ENCODE peak calls at places on chromosomes 13 and 19, in four cellular contexts. V is transverse colon; W is CD8-positive, alpha-beta T cell; L is PC-3. Y is an unnamed sample.
A peak's percentile ranks its signal among the peaks of the same experiment; 100 is the strongest.

GRCh38 chr19:18846862-18847515 is 15.2 kb downstream of the UPF1 start:
- DNase-seq in V (peak; percentile 80), W (peak; percentile 37), L (peak; percentile 74), Y (peak; percentile 81)

GRCh38 chr13:77313923-77314322 is 13.0 kb downstream of the MYCBP2 start:
- DNase-seq in V (no peak), W (no peak), L (no peak), Y (no peak)

GRCh38 chr19:46469541-46470185 is 1.7 kb downstream of the PNMA8A start:
- DNase-seq in V (no peak), W (no peak), L (no peak), Y (no peak)

GRCh38 chr13:109655206-109655600 is 131.2 kb downstream of the IRS2 start:
- DNase-seq in V (no peak), W (no peak), L (no peak), Y (no peak)

GRCh38 chr13:113598481-113598880 is 13.9 kb downstream of the TFDP1 start:
- DNase-seq in V (no peak), W (no peak), L (no peak), Y (peak; percentile 1)

GRCh38 chr19:47369923-47370625 is 21.0 kb downstream of the DHX34 start:
- DNase-seq in V (no peak), W (no peak), L (no peak), Y (no peak)

GRCh38 chr13:45782327-45783045 is 69.1 kb downstream of the SIAH3 start:
- DNase-seq in V (no peak), W (no peak), L (no peak), Y (no peak)

GRCh38 chr13:24905242-24905641 is 141.3 kb downstream of the RNF17 start:
- DNase-seq in V (no peak), W (no peak), L (peak; percentile 52), Y (no peak)

GRCh38 chr13:51844862-51845573 is at the start of gene TMEM272:
- DNase-seq in V (peak; percentile 48), W (no peak), L (peak; percentile 34), Y (peak; percentile 42)

GRCh38 chr19:40502647-40503046 is 35.8 kb downstream of the SPTBN4 start:
- DNase-seq in V (peak; percentile 28), W (no peak), L (peak; percentile 21), Y (no peak)

GRCh38 chr19:14072535-14073231 is at the start of gene MISP3:
- DNase-seq in V (peak; percentile 92), W (no peak), L (peak; percentile 68), Y (peak; percentile 49)

GRCh38 chr13:83220241-83220640 is 662.0 kb downstream of the SLITRK1 start:
- DNase-seq in V (no peak), W (no peak), L (peak; percentile 5), Y (no peak)

GRCh38 chr19:2557093-2557440 is 81.1 kb downstream of the GADD45B start:
- DNase-seq in V (no peak), W (no peak), L (no peak), Y (peak; percentile 9)

GRCh38 chr13:27976362-27977177 is 7.5 kb upstream of the CDX2 start:
- DNase-seq in V (no peak), W (no peak), L (no peak), Y (no peak)

GRCh38 chr13:57843555-57843954 is 212.0 kb downstream of the PCDH17 start:
- DNase-seq in V (no peak), W (no peak), L (no peak), Y (no peak)

GRCh38 chr19:30064776-30065494 is 122.9 kb downstream of the URI1 start:
- DNase-seq in V (peak; percentile 2), W (no peak), L (no peak), Y (no peak)
- TF ChIP-seq CTCF in V (no peak), W (no peak), L (no peak), Y (no peak)

DNA sequence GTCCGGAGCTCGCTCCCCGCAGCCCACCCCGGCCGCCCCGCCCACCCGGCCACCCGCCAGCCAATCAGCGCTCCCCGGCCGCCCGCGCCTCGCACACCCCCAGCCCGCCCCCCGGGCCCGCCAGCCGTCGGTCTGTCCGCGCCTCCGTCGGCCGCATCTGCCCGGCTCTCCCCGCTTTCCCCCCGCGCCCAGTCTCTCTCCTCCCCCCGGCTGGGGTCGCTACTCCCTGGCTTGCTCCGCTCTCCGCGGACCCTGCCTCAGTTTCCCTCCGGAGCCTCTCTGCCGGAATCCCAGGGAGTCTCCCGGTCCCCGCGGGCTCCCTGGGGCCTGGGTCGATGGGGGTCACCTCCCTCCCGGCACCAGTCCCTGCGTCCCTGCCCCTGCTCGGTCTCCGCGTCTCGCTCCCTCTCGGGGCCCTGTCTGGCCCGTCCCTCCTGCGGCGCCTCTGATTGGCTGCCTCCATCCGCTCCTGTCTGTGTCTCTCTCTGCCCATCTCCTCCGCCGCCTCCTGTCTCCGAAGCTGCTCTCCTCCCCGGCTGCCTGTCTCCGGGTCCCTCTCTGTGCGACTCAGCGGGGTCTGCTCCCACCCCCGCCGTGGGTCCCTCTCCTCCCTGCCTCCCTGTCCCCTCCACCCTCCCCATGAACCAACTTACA is 485 bp downstream of the IL11 start:
- DNase-seq in V (no peak), W (no peak), L (peak; percentile 72), Y (no peak)
- TF ChIP-seq CTCF in V (no peak), W (no peak), L (no peak), Y (no peak)

DNA sequence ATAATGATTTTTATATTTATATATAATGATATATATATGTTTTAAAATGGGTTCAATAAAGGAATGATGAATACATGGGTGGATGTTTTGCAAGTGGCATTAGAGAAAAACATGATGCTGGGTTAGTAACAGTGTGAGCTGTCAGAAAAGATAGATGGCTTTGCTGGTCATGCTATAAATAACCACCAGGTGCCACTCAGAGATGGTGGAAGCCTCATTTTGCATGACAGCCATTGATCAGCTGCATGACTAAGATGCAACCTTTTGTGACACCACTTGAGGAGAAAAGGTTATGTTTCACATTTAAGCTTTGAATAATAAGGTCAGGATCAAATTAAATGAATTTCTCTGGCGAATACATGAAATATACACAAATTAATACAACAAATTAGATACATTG is 737.7 kb downstream of the PCDH9 start:
- DNase-seq in V (no peak), W (no peak), L (peak; percentile 17), Y (no peak)
- TF ChIP-seq CTCF in V (no peak), W (no peak), L (peak; percentile 53), Y (peak; percentile 41)

DNA sequence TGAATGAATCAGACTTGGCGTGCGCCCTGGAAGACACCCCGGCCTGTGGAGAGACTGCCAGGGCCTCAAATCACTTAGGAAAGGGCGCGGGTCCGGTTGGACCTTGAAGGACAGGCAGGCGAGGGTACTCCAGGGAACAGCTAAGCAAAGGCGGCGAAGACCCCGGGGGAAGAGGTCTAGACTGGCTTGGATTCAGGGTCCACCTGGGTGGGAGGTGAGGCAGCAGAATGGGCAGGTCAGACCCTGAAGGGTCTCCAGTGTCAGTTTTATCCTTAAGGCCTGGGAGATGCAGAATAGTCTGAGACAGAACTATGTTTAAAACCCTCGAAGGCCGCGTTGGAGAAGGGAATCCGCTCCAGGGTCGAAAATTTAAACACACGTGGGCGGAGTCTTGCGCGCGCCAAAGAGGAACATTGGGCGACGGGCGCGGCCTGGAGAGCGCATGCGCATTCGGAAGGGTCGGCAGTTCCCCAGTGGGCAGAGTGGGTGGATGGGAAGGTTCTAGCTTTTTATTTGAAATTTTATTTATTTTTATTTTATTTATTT is 567 bp upstream of the SMG9 start:
- DNase-seq in V (peak; percentile 90), W (peak; percentile 57), L (peak; percentile 69), Y (peak; percentile 87)
- TF ChIP-seq CTCF in V (no peak), W (no peak), L (no peak), Y (no peak)

GRCh38 chr13:92074658-92075057 is 676.2 kb downstream of the GPC5 start:
- DNase-seq in V (no peak), W (no peak), L (peak; percentile 7), Y (no peak)
- TF ChIP-seq CTCF in V (no peak), W (no peak), L (peak; percentile 51), Y (peak; percentile 47)

DNA sequence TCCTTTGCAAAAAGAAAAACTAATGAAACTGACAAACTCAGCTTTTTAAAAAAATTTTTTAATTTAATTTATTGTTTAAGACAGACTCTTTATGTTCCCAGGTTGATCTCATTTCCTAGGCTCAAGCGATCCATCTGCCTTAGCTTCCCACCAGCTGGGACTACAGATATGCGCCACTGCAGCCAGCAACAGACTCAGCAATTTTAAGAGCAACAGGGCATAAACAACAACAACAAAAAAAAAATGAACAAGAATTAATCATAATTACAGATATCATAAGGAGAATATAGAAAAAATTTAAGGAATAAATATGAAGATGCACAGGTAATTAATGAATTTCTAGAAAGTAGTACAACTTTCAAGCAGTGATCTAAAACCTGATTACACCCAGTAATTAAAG is 1.5 kb downstream of the ZNF699 start:
- DNase-seq in V (no peak), W (no peak), L (peak; percentile 26), Y (no peak)
- TF ChIP-seq CTCF in V (no peak), W (no peak), L (no peak), Y (no peak)